ENCODE peak calls at places on chromosomes 4 and X, in ten cellular contexts. V, K, M, O, P, B, J, G, N and H are unnamed samples.

GRCh38 chr4:7470522-7471128 is 35.9 kb upstream of the PSAPL1 start:
- DNase-seq in V (no peak), K (no peak), M (no peak), O (no peak), P (no peak), B (no peak), J (no peak), G (no peak), N (no peak), H (no peak)

GRCh38 chr4:109998867-109999303 is 86.2 kb downstream of the EGF start:
- DNase-seq in V (peak), K (peak), M (peak), O (peak), P (peak), B (no peak), J (peak), G (peak), N (peak), H (peak)

GRCh38 chr4:24209131-24209530 is 319.3 kb upstream of the PPARGC1A start:
- DNase-seq in V (no peak), K (no peak), M (no peak), O (no peak), P (no peak), B (no peak), J (no peak), G (no peak), N (no peak), H (no peak)

GRCh38 chrX:120736989-120737388 is 107.1 kb upstream of the C1GALT1C1 start:
- DNase-seq in V (no peak), K (no peak), M (no peak), O (no peak), P (no peak), B (no peak), J (no peak), G (no peak), N (no peak), H (no peak)

GRCh38 chr4:8652181-8653078 is 59.9 kb downstream of the CPZ start:
- DNase-seq in V (no peak), K (no peak), M (no peak), O (no peak), P (no peak), B (peak), J (no peak), G (no peak), N (no peak), H (no peak)

GRCh38 chr4:1376841-1377605 is 29.2 kb downstream of the NKX1-1 start:
- DNase-seq in V (no peak), K (no peak), M (no peak), O (no peak), P (no peak), B (no peak), J (no peak), G (no peak), N (no peak), H (no peak)

GRCh38 chrX:3697701-3698279 is 15.7 kb downstream of the PRKX start:
- DNase-seq in V (no peak), K (peak), M (no peak), O (peak), P (no peak), B (no peak), J (peak), G (peak), N (no peak), H (no peak)

GRCh38 chrX:44344687-44345086 is 1.2 kb upstream of the EFHC2 start:
- DNase-seq in V (no peak), K (no peak), M (no peak), O (no peak), P (no peak), B (no peak), J (no peak), G (no peak), N (no peak), H (no peak)

GRCh38 chr4:17111436-17111835 is 213.0 kb upstream of the LDB2 start:
- DNase-seq in V (no peak), K (no peak), M (no peak), O (no peak), P (no peak), B (no peak), J (no peak), G (no peak), N (no peak), H (no peak)

GRCh38 chrX:48913605-48914366 is 2.3 kb upstream of the SLC35A2 start:
- DNase-seq in V (no peak), K (no peak), M (no peak), O (no peak), P (no peak), B (no peak), J (no peak), G (no peak), N (no peak), H (no peak)

GRCh38 chr4:176065365-176066249 is at the start of gene WDR17:
- DNase-seq in V (peak), K (peak), M (peak), O (peak), P (peak), B (peak), J (peak), G (peak), N (peak), H (peak)